ENCODE peak calls at places on chromosomes 16 and 17, in nine cellular contexts. W, T, U, Q, C, B, S, N and D are unnamed samples.

GRCh38 chr17:48333034-48333491 is 97.0 kb downstream of the SKAP1 start:
- DNase-seq in W (no peak), T (peak; percentile 65), U (no peak), Q (no peak), C (no peak), B (no peak), S (no peak), N (peak; percentile 84), D (no peak)

GRCh38 chr17:54980372-54980771 is 11.8 kb downstream of the STXBP4 start:
- DNase-seq in W (no peak), T (no peak), U (no peak), Q (no peak), C (no peak), B (no peak), S (no peak), N (no peak), D (no peak)

GRCh38 chr16:649646-650045 is 481 bp downstream of the WDR90 start:
- DNase-seq in W (no peak), T (no peak), U (no peak), Q (no peak), C (peak; percentile 41), B (no peak), S (no peak), N (no peak), D (no peak)

GRCh38 chr17:21365016-21365415 is 11.1 kb upstream of the KCNJ12 start:
- DNase-seq in W (no peak), T (no peak), U (peak; percentile 78), Q (no peak), C (no peak), B (no peak), S (no peak), N (no peak), D (no peak)

GRCh38 chr16:71637398-71637797 is 11.4 kb downstream of the MARVELD3 start:
- DNase-seq in W (peak; percentile 26), T (no peak), U (peak; percentile 78), Q (peak; percentile 74), C (no peak), B (no peak), S (no peak), N (peak; percentile 64), D (no peak)

GRCh38 chr17:79019631-79020584 is 4.1 kb upstream of the C1QTNF1 start:
- DNase-seq in W (peak; percentile 71), T (peak; percentile 53), U (peak; percentile 53), Q (peak; percentile 88), C (peak; percentile 35), B (peak; percentile 49), S (peak; percentile 98), N (peak; percentile 84), D (no peak)

GRCh38 chr16:66272461-66272860 is 94.0 kb upstream of the CDH5 start:
- DNase-seq in W (no peak), T (no peak), U (no peak), Q (no peak), C (no peak), B (peak; percentile 23), S (peak; percentile 14), N (no peak), D (no peak)

GRCh38 chr17:40224707-40225092 is 5.6 kb downstream of the WIPF2 start:
- DNase-seq in W (no peak), T (no peak), U (no peak), Q (peak; percentile 92), C (no peak), B (no peak), S (no peak), N (peak; percentile 80), D (no peak)

GRCh38 chr17:81558941-81559806 is 7.0 kb upstream of the FAAP100 start:
- DNase-seq in W (no peak), T (no peak), U (peak; percentile 27), Q (no peak), C (no peak), B (peak; percentile 64), S (no peak), N (no peak), D (no peak)

GRCh38 chr17:38877130-38877851 is 7.4 kb downstream of the LASP1 start:
- DNase-seq in W (no peak), T (no peak), U (peak; percentile 68), Q (no peak), C (peak; percentile 78), B (no peak), S (peak; percentile 72), N (no peak), D (no peak)

GRCh38 chr17:15377608-15378007 is 36.2 kb upstream of the TEKT3 start:
- DNase-seq in W (peak; percentile 3), T (no peak), U (peak; percentile 47), Q (peak; percentile 78), C (no peak), B (no peak), S (no peak), N (peak; percentile 77), D (no peak)

GRCh38 chr16:76854234-76854633 is 336.8 kb upstream of the MON1B start:
- DNase-seq in W (peak; percentile 8), T (no peak), U (no peak), Q (peak; percentile 22), C (no peak), B (no peak), S (no peak), N (no peak), D (no peak)

GRCh38 chr16:47524007-47524405 is 62.9 kb downstream of the PHKB start:
- DNase-seq in W (no peak), T (no peak), U (no peak), Q (no peak), C (no peak), B (no peak), S (no peak), N (no peak), D (peak; percentile 27)

GRCh38 chr17:82088838-82089722 is 9.0 kb downstream of the FASN start:
- DNase-seq in W (no peak), T (no peak), U (no peak), Q (no peak), C (no peak), B (no peak), S (no peak), N (no peak), D (no peak)

GRCh38 chr16:82329504-82330192 is 159.6 kb upstream of the MPHOSPH6 start:
- DNase-seq in W (no peak), T (no peak), U (peak; percentile 47), Q (no peak), C (no peak), B (no peak), S (no peak), N (no peak), D (peak; percentile 89)

GRCh38 chr17:12909046-12909445 is 108.8 kb downstream of the ELAC2 start:
- DNase-seq in W (no peak), T (no peak), U (no peak), Q (no peak), C (no peak), B (no peak), S (no peak), N (no peak), D (no peak)

GRCh38 chr16:87535855-87536794 is 43.3 kb upstream of the ZCCHC14 start:
- DNase-seq in W (no peak), T (no peak), U (no peak), Q (no peak), C (no peak), B (no peak), S (no peak), N (no peak), D (no peak)
- H3K4me3 ChIP-seq in W (no peak overlapping the region), T (no peak overlapping the region), U (no peak overlapping the region), Q (no peak overlapping the region), C (no peak overlapping the region), B (no peak overlapping the region), S (no peak overlapping the region), N (no peak overlapping the region), D (no peak overlapping the region)

DNA sequence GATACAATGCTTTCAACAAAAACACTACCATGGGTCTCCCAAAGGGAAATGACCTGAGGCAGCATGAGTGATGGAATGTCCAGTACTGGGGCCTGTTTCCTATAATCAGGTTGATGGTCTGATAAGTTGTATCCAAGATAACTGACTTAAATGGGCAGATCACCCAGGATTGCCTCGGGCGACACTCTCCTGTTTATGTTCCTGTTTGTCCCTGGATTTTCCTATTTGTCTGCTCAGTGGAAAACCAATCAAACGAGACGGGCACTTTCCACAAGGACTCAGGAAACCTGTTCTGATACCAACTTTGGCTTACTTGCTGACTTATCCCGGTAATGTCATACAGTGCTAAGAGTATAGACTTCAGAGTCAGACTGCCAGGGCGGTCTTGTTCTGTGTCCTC is 27.4 kb downstream of the USP43 start:
- DNase-seq in W (no peak), T (no peak), U (no peak), Q (no peak), C (no peak), B (no peak), S (no peak), N (no peak), D (peak; percentile 84)
- TF ChIP-seq CTCF in W (no peak), T (no peak), U (no peak), Q (no peak), C (no peak), B (no peak), S (no peak), N (no peak), D (no peak)

GRCh38 chr17:7807206-7807605 is 26.8 kb upstream of the KDM6B start:
- DNase-seq in W (no peak), T (no peak), U (no peak), Q (no peak), C (no peak), B (no peak), S (no peak), N (no peak), D (no peak)
- H3K4me3 ChIP-seq in W (no peak overlapping the region), T (no peak overlapping the region), U (no peak overlapping the region), Q (no peak overlapping the region), C (no peak overlapping the region), B (no peak overlapping the region), S (no peak overlapping the region), N (no peak overlapping the region), D (no peak overlapping the region)

GRCh38 chr17:28597606-28598383 is 1.0 kb downstream of the SPAG5 start:
- DNase-seq in W (no peak), T (peak; percentile 7), U (no peak), Q (no peak), C (no peak), B (no peak), S (no peak), N (no peak), D (no peak)

GRCh38 chr17:28599311-28600184 is 723 bp upstream of the SPAG5 start:
- DNase-seq in W (no peak), T (peak; percentile 86), U (no peak), Q (peak; percentile 89), C (peak; percentile 47), B (no peak), S (peak; percentile 85), N (peak; percentile 83), D (peak; percentile 51)

GRCh38 chr17:28598799-28599310 is at the start of gene SPAG5:
- DNase-seq in W (peak; percentile 96), T (peak; percentile 90), U (peak; percentile 97), Q (peak; percentile 83), C (peak; percentile 95), B (peak; percentile 93), S (peak; percentile 94), N (peak; percentile 86), D (peak; percentile 71)

GRCh38 chr17:28598389-28598788 is 436 bp downstream of the SPAG5 start:
- DNase-seq in W (no peak), T (peak; percentile 3), U (no peak), Q (no peak), C (no peak), B (no peak), S (peak; percentile 62), N (no peak), D (no peak)
- TF ChIP-seq CTCF in W (no peak), T (no peak), U (no peak), Q (no peak), C (no peak), B (no peak), S (no peak), N (no peak), D (no peak)